ENCODE peak calls at places on chromosome 1, in eight cellular contexts. N is lung, D is GM12878, I is GM23338, Y is uterus, X is mammary epithelial cell, Z is heart right ventricle, W is upper lobe of right lung. V is an unnamed sample. For H3K27me3 and H3K4me1, the result is how much of the 10 kb centered on the place peaks cover.

GRCh38 chr1:98963359-98963758 is 41.3 kb downstream of the PLPPR5 start:
- DNase-seq in D (no peak), Z (no peak), W (no peak), X (no peak), N (no peak), I (no peak), Y (no peak), V (no peak)

GRCh38 chr1:200379431-200379755 is 30.4 kb downstream of the ZNF281 start:
- DNase-seq in W (no peak), Z (no peak), X (peak), I (no peak), N (no peak), D (no peak), Y (no peak), V (no peak)

GRCh38 chr1:2946999-2947650 is 74.1 kb upstream of the ACTRT2 start:
- DNase-seq in D (no peak), I (no peak), N (no peak), Y (no peak), X (no peak), W (peak), Z (no peak), V (no peak)

GRCh38 chr1:18486195-18486594 is 5.5 kb downstream of the KLHDC7A start:
- DNase-seq in I (peak), X (no peak), D (no peak), N (no peak), W (no peak), Y (no peak), Z (no peak), V (no peak)

GRCh38 chr1:94592566-94592920 is 51.0 kb upstream of the F3 start:
- DNase-seq in I (peak), Y (no peak), N (no peak), Z (no peak), D (no peak), X (no peak), W (no peak), V (no peak)

GRCh38 chr1:21622466-21623315 is 46.5 kb downstream of the RAP1GAP start:
- DNase-seq in D (no peak), Z (no peak), I (peak), N (no peak), X (peak), W (peak), Y (no peak), V (no peak)

GRCh38 chr1:172540635-172541034 is 7.7 kb downstream of the SUCO start:
- DNase-seq in Y (no peak), Z (no peak), W (no peak), X (no peak), I (no peak), N (no peak), D (no peak), V (no peak)

GRCh38 chr1:221074325-221074724 is 195.1 kb downstream of the HLX start:
- DNase-seq in W (no peak), X (no peak), Y (no peak), Z (no peak), I (no peak), N (no peak), D (no peak), V (no peak)

GRCh38 chr1:22551591-22552370 is 11.5 kb upstream of the EPHA8 start:
- DNase-seq in D (no peak), Z (no peak), Y (no peak), I (no peak), X (no peak), W (no peak), N (no peak), V (no peak)

GRCh38 chr1:6145351-6145750 is 34.8 kb downstream of the CHD5 start:
- DNase-seq in I (no peak), W (no peak), Y (no peak), Z (no peak), N (no peak), D (no peak), X (no peak), V (no peak)

GRCh38 chr1:209883341-209883971 is 54.6 kb upstream of the SYT14 start:
- DNase-seq in I (no peak), Y (no peak), N (no peak), D (no peak), Z (no peak), W (no peak), X (peak), V (no peak)

GRCh38 chr1:149986486-149987296 is 23.8 kb downstream of the OTUD7B start:
- DNase-seq in Y (no peak), I (no peak), W (no peak), D (no peak), N (no peak), Z (no peak), X (peak), V (no peak)

GRCh38 chr1:15616704-15617172 is 520 bp upstream of the DDI2 start:
- DNase-seq in N (no peak), X (no peak), I (peak), W (no peak), Y (peak), Z (no peak), D (no peak), V (no peak)

GRCh38 chr1:162206749-162207635 is 137.5 kb downstream of the NOS1AP start:
- DNase-seq in N (peak), D (no peak), W (peak), X (peak), Y (no peak), Z (peak), I (peak), V (no peak)

GRCh38 chr1:182662121-182662890 is 22.1 kb downstream of the RGS8 start:
- DNase-seq in N (no peak), W (no peak), D (no peak), Y (no peak), I (peak), X (no peak), Z (no peak), V (no peak)

GRCh38 chr1:16167331-16168143 is 11.7 kb upstream of the EPHA2 start:
- DNase-seq in W (peak), N (no peak), X (no peak), Z (no peak), Y (peak), D (no peak), I (peak), V (peak)

GRCh38 chr1:171468120-171468790 is 17.1 kb upstream of the PRRC2C start:
- DNase-seq in N (no peak), X (peak), Z (no peak), I (no peak), Y (no peak), D (no peak), W (no peak), V (no peak)

GRCh38 chr1:227449051-227449450 is 114.3 kb upstream of the ZNF678 start:
- DNase-seq in Z (no peak), N (peak), Y (no peak), X (no peak), I (peak), W (no peak), D (no peak), V (no peak)

GRCh38 chr1:221543529-221544120 is 198.3 kb downstream of the DUSP10 start:
- DNase-seq in X (peak), Z (no peak), N (no peak), W (no peak), Y (no peak), D (no peak), I (peak), V (no peak)

GRCh38 chr1:201696217-201696761 is 132.7 kb upstream of the IPO9 start:
- DNase-seq in N (peak), Z (peak), D (no peak), I (no peak), X (peak), W (no peak), Y (peak), V (no peak)

GRCh38 chr1:168372857-168373520 is 92.3 kb downstream of the TBX19 start:
- DNase-seq in D (no peak), X (no peak), Z (no peak), W (no peak), I (no peak), Y (peak), N (no peak), V (no peak)

GRCh38 chr1:150528997-150529396 is 13.4 kb downstream of the FALEC start:
- DNase-seq in D (no peak), W (no peak), N (no peak), Z (no peak), X (peak), I (no peak), Y (no peak), V (no peak)

GRCh38 chr1:111602302-111602701 is 17.3 kb upstream of the RAP1A start:
- DNase-seq in X (no peak), D (no peak), Y (no peak), Z (no peak), N (no peak), W (no peak), I (no peak), V (no peak)

GRCh38 chr1:167974698-167975097 is 37.8 kb upstream of the MPC2 start:
- DNase-seq in Z (no peak), I (no peak), W (no peak), X (no peak), N (no peak), Y (no peak), D (no peak), V (no peak)

GRCh38 chr1:152487871-152488270 is 22.7 kb upstream of the LCE5A start:
- DNase-seq in W (no peak), X (peak), Y (no peak), Z (no peak), N (no peak), D (no peak), I (no peak), V (no peak)

GRCh38 chr1:214296860-214297699 is 16.1 kb downstream of the SMYD2 start:
- DNase-seq in N (no peak), I (peak), W (no peak), D (no peak), Y (no peak), X (peak), Z (no peak), V (no peak)

GRCh38 chr1:18385239-18385790 is 95.4 kb upstream of the KLHDC7A start:
- DNase-seq in X (no peak), N (no peak), Z (no peak), Y (peak), I (peak), D (no peak), W (no peak), V (no peak)

GRCh38 chr1:24416666-24417391 is 1.2 kb downstream of the NIPAL3 start:
- DNase-seq in Z (no peak), X (peak), I (peak), W (no peak), Y (no peak), N (no peak), D (peak), V (peak)

GRCh38 chr1:184973308-184974085 is 811 bp downstream of the NIBAN1 start:
- DNase-seq in N (peak), I (peak), D (peak), X (peak), W (peak), Y (peak), Z (peak), V (peak)

GRCh38 chr1:184974837-184975115 is 468 bp upstream of the NIBAN1 start:
- DNase-seq in I (no peak), Z (no peak), Y (no peak), W (no peak), N (no peak), X (no peak), D (no peak), V (no peak)

GRCh38 chr1:184974086-184974836 is at the start of gene NIBAN1:
- DNase-seq in D (no peak), Y (peak), I (peak), N (peak), Z (peak), W (peak), X (peak), V (peak)

GRCh38 chr1:184972281-184973055 is 1.8 kb downstream of the NIBAN1 start:
- DNase-seq in D (no peak), W (no peak), N (no peak), Y (no peak), I (no peak), X (peak), Z (no peak), V (no peak)

DNA sequence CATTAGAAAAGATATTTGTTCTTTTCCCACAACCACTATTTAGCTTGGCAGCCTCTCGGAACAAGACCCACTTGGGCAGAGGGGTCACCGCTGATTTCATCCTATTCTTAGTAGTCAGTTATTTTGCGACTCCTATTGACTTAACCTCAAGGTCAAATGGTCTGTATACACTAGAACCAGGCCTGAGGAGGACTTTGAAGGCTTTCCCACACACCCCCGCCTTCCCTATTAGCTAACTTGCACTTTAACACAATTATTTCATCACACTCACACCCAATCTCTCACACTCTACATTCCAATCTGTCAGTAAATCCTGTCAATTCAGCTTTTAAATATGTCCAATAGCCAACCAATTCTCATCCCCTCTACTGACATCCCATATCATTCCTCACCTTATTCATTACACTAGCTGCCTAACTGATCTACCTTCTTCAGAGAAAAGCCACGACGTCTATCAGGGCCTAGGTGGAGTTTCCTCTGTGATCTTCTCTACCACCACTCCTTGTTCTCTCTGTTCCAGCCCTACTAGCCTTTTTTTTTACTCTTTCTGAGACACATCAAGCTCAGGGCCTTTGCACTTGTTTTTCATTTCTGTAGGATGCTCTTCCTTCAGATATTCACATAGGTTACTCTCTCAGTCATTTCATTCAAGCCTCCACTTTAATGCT is 1.0 kb upstream of the NIBAN1 start:
- DNase-seq in W (no peak), Y (no peak), X (no peak), I (no peak), Z (no peak), N (no peak), D (no peak), V (no peak)
- H3K27me3 ChIP-seq in W (under half), Y (under half), X (under half), I (half or more), Z (under half), N (under half), D (under half), V (under half)

GRCh38 chr1:32339363-32339978 is 3.4 kb upstream of the MARCKSL1 start:
- DNase-seq in D (no peak), W (no peak), Z (no peak), X (peak), Y (no peak), I (no peak), N (no peak), V (no peak)

GRCh38 chr1:32342704-32343103 is 6.7 kb upstream of the MARCKSL1 start:
- DNase-seq in D (no peak), Y (no peak), N (no peak), I (no peak), X (no peak), Z (no peak), W (no peak), V (no peak)

GRCh38 chr1:32337855-32338636 is 2.0 kb upstream of the MARCKSL1 start:
- DNase-seq in X (peak), Z (no peak), I (no peak), N (no peak), Y (no peak), W (no peak), D (peak), V (no peak)

GRCh38 chr1:32338637-32339145 is 2.7 kb upstream of the MARCKSL1 start:
- DNase-seq in N (no peak), X (no peak), I (no peak), D (no peak), Y (no peak), Z (no peak), W (no peak), V (no peak)

DNA sequence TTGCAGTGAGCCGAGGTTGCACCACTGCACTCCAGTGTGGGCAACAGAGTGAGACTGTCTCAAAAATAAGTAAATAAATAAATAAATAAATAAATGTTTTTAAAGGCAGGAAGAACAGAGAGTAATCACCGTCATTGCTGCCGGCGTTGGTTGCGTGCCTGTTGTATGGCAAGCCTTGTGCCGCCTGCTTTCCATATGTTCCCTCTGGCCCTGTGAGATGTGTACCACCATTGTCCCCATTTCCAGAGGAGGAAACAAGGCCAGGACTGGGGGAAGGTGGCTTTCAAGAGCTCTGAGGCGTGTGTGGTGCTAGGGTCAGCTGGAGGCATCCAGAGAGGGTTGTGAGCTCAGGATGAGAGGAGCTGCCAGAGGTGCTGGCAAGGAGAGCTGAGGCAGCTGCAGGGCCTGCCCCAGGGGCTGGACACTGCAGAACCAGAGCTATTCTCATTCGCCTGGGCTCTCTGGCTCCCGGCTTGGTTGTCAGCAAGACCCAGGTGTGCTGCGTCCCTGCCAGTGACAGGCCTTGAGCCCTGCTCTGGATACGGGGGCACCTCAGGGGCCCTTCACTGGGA is 5.2 kb upstream of the MARCKSL1 start:
- DNase-seq in W (no peak), Y (no peak), N (no peak), X (no peak), Z (no peak), D (no peak), I (no peak), V (no peak)
- H3K4me1 ChIP-seq in W (under half), Y (under half), N (under half), X (under half), Z (under half), D (half or more), I (under half), V (under half)

GRCh38 chr1:155678027-155678426 is 10.5 kb downstream of the YY1AP1 start:
- DNase-seq in W (no peak), Z (no peak), N (no peak), X (no peak), I (no peak), D (no peak), Y (no peak), V (no peak)
- H3K27ac ChIP-seq in W (no peak), Z (no peak), N (no peak), X (no peak), I (no peak), D (no peak), Y (no peak), V (no peak)

DNA sequence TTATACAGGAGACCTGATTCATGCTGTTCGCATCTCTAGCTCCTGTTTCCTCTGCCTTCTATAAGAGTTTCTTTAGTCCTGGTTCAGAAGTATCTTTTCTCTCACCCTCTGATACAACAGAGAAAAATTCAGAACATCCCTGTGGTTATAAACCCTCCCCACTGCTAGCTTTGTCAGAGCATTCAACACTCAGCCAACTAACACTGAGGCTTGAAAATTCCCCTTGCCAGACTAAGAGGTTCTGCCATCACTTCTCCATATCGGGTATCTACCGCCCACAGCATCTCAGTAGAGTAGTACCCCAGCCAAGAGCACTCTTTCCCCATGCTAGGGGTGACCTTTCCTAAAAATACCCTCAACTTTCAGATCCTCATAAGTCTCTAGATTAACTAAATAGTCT is 19.6 kb upstream of the PIK3R3 start:
- DNase-seq in I (no peak), D (no peak), X (peak), Z (no peak), N (no peak), W (no peak), Y (no peak), V (no peak)
- H3K27me3 ChIP-seq in I (under half), D (under half), X (under half), Z (under half), N (under half), W (under half), Y (under half), V (under half)